ENCODE peak calls at places on chromosomes 13 and 19, in seven cellular contexts. One of them, this sample, is unnamed.

GRCh38 chr13:23790591-23791170 is 98.5 kb downstream of the MIPEP start:
- DNase-seq in bronchial epithelial cell: no peak
- DNase-seq in AG04450: no peak
- DNase-seq in epithelial cell of esophagus: no peak
- DNase-seq in right atrium auricular region: no peak
- DNase-seq in activated B cell treated with CpG ODN at 0.5 μM for 24 hours: no peak
- DNase-seq in neural crest cell: no peak
- DNase-seq in this sample: peak

GRCh38 chr13:40662866-40663265 is 3.6 kb downstream of the FOXO1 start:
- DNase-seq in right atrium auricular region: no peak
- DNase-seq in epithelial cell of esophagus: peak
- DNase-seq in neural crest cell: no peak
- DNase-seq in bronchial epithelial cell: no peak
- DNase-seq in activated B cell treated with CpG ODN at 0.5 μM for 24 hours: no peak
- DNase-seq in AG04450: no peak
- DNase-seq in this sample: no peak

GRCh38 chr19:4582980-4583842 is 23.7 kb upstream of the SEMA6B start:
- DNase-seq in neural crest cell: no peak
- DNase-seq in bronchial epithelial cell: no peak
- DNase-seq in activated B cell treated with CpG ODN at 0.5 μM for 24 hours: no peak
- DNase-seq in AG04450: no peak
- DNase-seq in epithelial cell of esophagus: no peak
- DNase-seq in right atrium auricular region: no peak
- DNase-seq in this sample: no peak

GRCh38 chr13:111344471-111345191 is 24.2 kb downstream of the TEX29 start:
- DNase-seq in neural crest cell: peak
- DNase-seq in epithelial cell of esophagus: peak
- DNase-seq in right atrium auricular region: peak
- DNase-seq in AG04450: peak
- DNase-seq in activated B cell treated with CpG ODN at 0.5 μM for 24 hours: no peak
- DNase-seq in bronchial epithelial cell: peak
- DNase-seq in this sample: peak

GRCh38 chr13:110271313-110271712 is 35.6 kb downstream of the COL4A1 start:
- DNase-seq in bronchial epithelial cell: no peak
- DNase-seq in AG04450: no peak
- DNase-seq in right atrium auricular region: peak
- DNase-seq in neural crest cell: no peak
- DNase-seq in epithelial cell of esophagus: no peak
- DNase-seq in activated B cell treated with CpG ODN at 0.5 μM for 24 hours: no peak
- DNase-seq in this sample: no peak

GRCh38 chr19:30070198-30070969 is 128.3 kb downstream of the URI1 start:
- DNase-seq in neural crest cell: no peak
- DNase-seq in bronchial epithelial cell: no peak
- DNase-seq in activated B cell treated with CpG ODN at 0.5 μM for 24 hours: no peak
- DNase-seq in AG04450: no peak
- DNase-seq in epithelial cell of esophagus: no peak
- DNase-seq in right atrium auricular region: no peak
- DNase-seq in this sample: no peak

GRCh38 chr19:3358919-3359849 is 7.2 kb upstream of the NFIC start:
- DNase-seq in AG04450: no peak
- DNase-seq in activated B cell treated with CpG ODN at 0.5 μM for 24 hours: peak
- DNase-seq in epithelial cell of esophagus: peak
- DNase-seq in bronchial epithelial cell: no peak
- DNase-seq in right atrium auricular region: no peak
- DNase-seq in neural crest cell: no peak
- DNase-seq in this sample: no peak

GRCh38 chr19:41548954-41549688 is 26.8 kb upstream of the CEACAM21 start:
- DNase-seq in neural crest cell: peak
- DNase-seq in AG04450: no peak
- DNase-seq in activated B cell treated with CpG ODN at 0.5 μM for 24 hours: no peak
- DNase-seq in epithelial cell of esophagus: no peak
- DNase-seq in right atrium auricular region: no peak
- DNase-seq in bronchial epithelial cell: no peak
- DNase-seq in this sample: no peak

GRCh38 chr13:93963266-93964131 is 516.0 kb downstream of the DCT start:
- DNase-seq in AG04450: no peak
- DNase-seq in bronchial epithelial cell: peak
- DNase-seq in neural crest cell: no peak
- DNase-seq in activated B cell treated with CpG ODN at 0.5 μM for 24 hours: no peak
- DNase-seq in epithelial cell of esophagus: peak
- DNase-seq in right atrium auricular region: no peak
- DNase-seq in this sample: peak

GRCh38 chr13:103299079-103299478 is 232.9 kb upstream of the SLC10A2 start:
- DNase-seq in bronchial epithelial cell: no peak
- DNase-seq in activated B cell treated with CpG ODN at 0.5 μM for 24 hours: no peak
- DNase-seq in epithelial cell of esophagus: no peak
- DNase-seq in neural crest cell: no peak
- DNase-seq in right atrium auricular region: no peak
- DNase-seq in AG04450: no peak
- DNase-seq in this sample: no peak

GRCh38 chr13:111974065-111974640 is 92.8 kb upstream of the SOX1 start:
- DNase-seq in AG04450: no peak
- DNase-seq in right atrium auricular region: no peak
- DNase-seq in neural crest cell: no peak
- DNase-seq in activated B cell treated with CpG ODN at 0.5 μM for 24 hours: no peak
- DNase-seq in bronchial epithelial cell: no peak
- DNase-seq in epithelial cell of esophagus: no peak
- DNase-seq in this sample: no peak

GRCh38 chr13:45331981-45332830 is 8.8 kb downstream of the TPT1 start:
- DNase-seq in right atrium auricular region: peak
- DNase-seq in activated B cell treated with CpG ODN at 0.5 μM for 24 hours: no peak
- DNase-seq in neural crest cell: no peak
- DNase-seq in AG04450: no peak
- DNase-seq in bronchial epithelial cell: peak
- DNase-seq in epithelial cell of esophagus: peak
- DNase-seq in this sample: peak

GRCh38 chr13:110759710-110760109 is 46.2 kb downstream of the ING1 start:
- DNase-seq in right atrium auricular region: no peak
- DNase-seq in neural crest cell: no peak
- DNase-seq in epithelial cell of esophagus: peak
- DNase-seq in AG04450: no peak
- DNase-seq in activated B cell treated with CpG ODN at 0.5 μM for 24 hours: no peak
- DNase-seq in bronchial epithelial cell: peak
- DNase-seq in this sample: peak

GRCh38 chr19:55913643-55914268 is 18.4 kb downstream of the NLRP13 start:
- DNase-seq in AG04450: no peak
- DNase-seq in activated B cell treated with CpG ODN at 0.5 μM for 24 hours: no peak
- DNase-seq in right atrium auricular region: peak
- DNase-seq in bronchial epithelial cell: no peak
- DNase-seq in epithelial cell of esophagus: no peak
- DNase-seq in neural crest cell: no peak
- DNase-seq in this sample: no peak

GRCh38 chr19:43675906-43676305 is 5.9 kb upstream of the PLAUR start:
- DNase-seq in bronchial epithelial cell: no peak
- DNase-seq in right atrium auricular region: no peak
- DNase-seq in activated B cell treated with CpG ODN at 0.5 μM for 24 hours: no peak
- DNase-seq in AG04450: no peak
- DNase-seq in neural crest cell: no peak
- DNase-seq in epithelial cell of esophagus: no peak
- DNase-seq in this sample: no peak

GRCh38 chr13:73695325-73695724 is 438.9 kb downstream of the KLF12 start:
- DNase-seq in neural crest cell: no peak
- DNase-seq in bronchial epithelial cell: no peak
- DNase-seq in right atrium auricular region: no peak
- DNase-seq in epithelial cell of esophagus: no peak
- DNase-seq in AG04450: no peak
- DNase-seq in activated B cell treated with CpG ODN at 0.5 μM for 24 hours: no peak
- DNase-seq in this sample: no peak

GRCh38 chr13:32081591-32081990 is 50.0 kb downstream of the FRY start:
- DNase-seq in epithelial cell of esophagus: no peak
- DNase-seq in bronchial epithelial cell: no peak
- DNase-seq in right atrium auricular region: no peak
- DNase-seq in AG04450: no peak
- DNase-seq in neural crest cell: no peak
- DNase-seq in activated B cell treated with CpG ODN at 0.5 μM for 24 hours: no peak
- DNase-seq in this sample: no peak

GRCh38 chr13:44565881-44566280 is 10.2 kb downstream of the TSC22D1 start:
- DNase-seq in bronchial epithelial cell: no peak
- DNase-seq in epithelial cell of esophagus: no peak
- DNase-seq in activated B cell treated with CpG ODN at 0.5 μM for 24 hours: no peak
- DNase-seq in neural crest cell: no peak
- DNase-seq in right atrium auricular region: no peak
- DNase-seq in AG04450: no peak
- DNase-seq in this sample: peak

GRCh38 chr19:30711296-30711695 is 339.1 kb downstream of the ZNF536 start:
- DNase-seq in bronchial epithelial cell: no peak
- DNase-seq in right atrium auricular region: no peak
- DNase-seq in neural crest cell: no peak
- DNase-seq in AG04450: no peak
- DNase-seq in activated B cell treated with CpG ODN at 0.5 μM for 24 hours: no peak
- DNase-seq in epithelial cell of esophagus: no peak
- DNase-seq in this sample: no peak

GRCh38 chr13:52001120-52001731 is 10.0 kb downstream of the ATP7B start:
- DNase-seq in epithelial cell of esophagus: peak
- DNase-seq in bronchial epithelial cell: peak
- DNase-seq in AG04450: peak
- DNase-seq in neural crest cell: no peak
- DNase-seq in right atrium auricular region: no peak
- DNase-seq in activated B cell treated with CpG ODN at 0.5 μM for 24 hours: no peak
- DNase-seq in this sample: peak

GRCh38 chr13:31001647-31002046 is 69.2 kb downstream of the TEX26 start:
- DNase-seq in activated B cell treated with CpG ODN at 0.5 μM for 24 hours: no peak
- DNase-seq in AG04450: no peak
- DNase-seq in bronchial epithelial cell: peak
- DNase-seq in epithelial cell of esophagus: peak
- DNase-seq in neural crest cell: no peak
- DNase-seq in right atrium auricular region: no peak
- DNase-seq in this sample: peak

GRCh38 chr13:112588490-112589297 is 741 bp upstream of the TUBGCP3 start:
- DNase-seq in epithelial cell of esophagus: no peak
- DNase-seq in AG04450: no peak
- DNase-seq in right atrium auricular region: no peak
- DNase-seq in bronchial epithelial cell: no peak
- DNase-seq in activated B cell treated with CpG ODN at 0.5 μM for 24 hours: no peak
- DNase-seq in neural crest cell: no peak
- DNase-seq in this sample: no peak

GRCh38 chr13:77831870-77832269 is 86.8 kb downstream of the EDNRB start:
- DNase-seq in neural crest cell: no peak
- DNase-seq in epithelial cell of esophagus: no peak
- DNase-seq in bronchial epithelial cell: no peak
- DNase-seq in right atrium auricular region: no peak
- DNase-seq in AG04450: no peak
- DNase-seq in activated B cell treated with CpG ODN at 0.5 μM for 24 hours: no peak
- DNase-seq in this sample: no peak

GRCh38 chr13:77828815-77829214 is 89.8 kb downstream of the EDNRB start:
- DNase-seq in AG04450: no peak
- DNase-seq in epithelial cell of esophagus: no peak
- DNase-seq in neural crest cell: no peak
- DNase-seq in bronchial epithelial cell: no peak
- DNase-seq in right atrium auricular region: no peak
- DNase-seq in activated B cell treated with CpG ODN at 0.5 μM for 24 hours: no peak
- DNase-seq in this sample: no peak

GRCh38 chr13:77832339-77833100 is 86.1 kb downstream of the EDNRB start:
- DNase-seq in neural crest cell: no peak
- DNase-seq in AG04450: no peak
- DNase-seq in right atrium auricular region: no peak
- DNase-seq in activated B cell treated with CpG ODN at 0.5 μM for 24 hours: no peak
- DNase-seq in epithelial cell of esophagus: no peak
- DNase-seq in bronchial epithelial cell: no peak
- DNase-seq in this sample: peak

GRCh38 chr13:77827350-77827749 is 91.3 kb downstream of the EDNRB start:
- DNase-seq in neural crest cell: no peak
- DNase-seq in activated B cell treated with CpG ODN at 0.5 μM for 24 hours: no peak
- DNase-seq in AG04450: no peak
- DNase-seq in epithelial cell of esophagus: no peak
- DNase-seq in bronchial epithelial cell: no peak
- DNase-seq in right atrium auricular region: no peak
- DNase-seq in this sample: no peak

GRCh38 chr13:77829963-77830362 is 88.7 kb downstream of the EDNRB start:
- DNase-seq in bronchial epithelial cell: no peak
- DNase-seq in epithelial cell of esophagus: no peak
- DNase-seq in right atrium auricular region: no peak
- DNase-seq in neural crest cell: no peak
- DNase-seq in activated B cell treated with CpG ODN at 0.5 μM for 24 hours: no peak
- DNase-seq in AG04450: no peak
- DNase-seq in this sample: no peak
- TF ChIP-seq CTCF in bronchial epithelial cell: no peak
- TF ChIP-seq CTCF in epithelial cell of esophagus: no peak
- TF ChIP-seq CTCF in right atrium auricular region: no peak
- TF ChIP-seq CTCF in neural crest cell: no peak
- TF ChIP-seq CTCF in activated B cell treated with CpG ODN at 0.5 μM for 24 hours: no peak
- TF ChIP-seq CTCF in AG04450: no peak
- TF ChIP-seq CTCF in this sample: no peak

GRCh38 chr19:18468930-18469244 is 31.0 kb upstream of the ISYNA1 start:
- DNase-seq in bronchial epithelial cell: no peak
- DNase-seq in neural crest cell: no peak
- DNase-seq in activated B cell treated with CpG ODN at 0.5 μM for 24 hours: no peak
- DNase-seq in AG04450: no peak
- DNase-seq in epithelial cell of esophagus: no peak
- DNase-seq in right atrium auricular region: no peak
- DNase-seq in this sample: no peak

GRCh38 chr19:18469245-18470107 is 31.5 kb upstream of the ISYNA1 start:
- DNase-seq in right atrium auricular region: peak
- DNase-seq in AG04450: no peak
- DNase-seq in bronchial epithelial cell: no peak
- DNase-seq in activated B cell treated with CpG ODN at 0.5 μM for 24 hours: peak
- DNase-seq in epithelial cell of esophagus: peak
- DNase-seq in neural crest cell: peak
- DNase-seq in this sample: peak

GRCh38 chr19:18470787-18471186 is 32.9 kb upstream of the ISYNA1 start:
- DNase-seq in AG04450: no peak
- DNase-seq in activated B cell treated with CpG ODN at 0.5 μM for 24 hours: no peak
- DNase-seq in epithelial cell of esophagus: no peak
- DNase-seq in neural crest cell: no peak
- DNase-seq in bronchial epithelial cell: no peak
- DNase-seq in right atrium auricular region: no peak
- DNase-seq in this sample: no peak

GRCh38 chr19:18468517-18468916 is 30.6 kb upstream of the ISYNA1 start:
- DNase-seq in activated B cell treated with CpG ODN at 0.5 μM for 24 hours: no peak
- DNase-seq in AG04450: no peak
- DNase-seq in right atrium auricular region: no peak
- DNase-seq in neural crest cell: no peak
- DNase-seq in epithelial cell of esophagus: no peak
- DNase-seq in bronchial epithelial cell: no peak
- DNase-seq in this sample: no peak

GRCh38 chr19:18470153-18470552 is 32.2 kb upstream of the ISYNA1 start:
- DNase-seq in AG04450: no peak
- DNase-seq in neural crest cell: peak
- DNase-seq in activated B cell treated with CpG ODN at 0.5 μM for 24 hours: no peak
- DNase-seq in epithelial cell of esophagus: no peak
- DNase-seq in bronchial epithelial cell: no peak
- DNase-seq in right atrium auricular region: no peak
- DNase-seq in this sample: peak
- TF ChIP-seq CTCF in AG04450: peak
- TF ChIP-seq CTCF in neural crest cell: peak
- TF ChIP-seq CTCF in activated B cell treated with CpG ODN at 0.5 μM for 24 hours: no peak
- TF ChIP-seq CTCF in epithelial cell of esophagus: peak
- TF ChIP-seq CTCF in bronchial epithelial cell: peak
- TF ChIP-seq CTCF in right atrium auricular region: peak
- TF ChIP-seq CTCF in this sample: peak

GRCh38 chr13:90968510-90968909 is 379.0 kb upstream of the MIR17HG start:
- DNase-seq in right atrium auricular region: no peak
- DNase-seq in bronchial epithelial cell: peak
- DNase-seq in activated B cell treated with CpG ODN at 0.5 μM for 24 hours: no peak
- DNase-seq in epithelial cell of esophagus: peak
- DNase-seq in AG04450: no peak
- DNase-seq in neural crest cell: peak
- DNase-seq in this sample: no peak
- TF ChIP-seq CTCF in right atrium auricular region: peak
- TF ChIP-seq CTCF in bronchial epithelial cell: peak
- TF ChIP-seq CTCF in activated B cell treated with CpG ODN at 0.5 μM for 24 hours: no peak
- TF ChIP-seq CTCF in epithelial cell of esophagus: peak
- TF ChIP-seq CTCF in AG04450: no peak
- TF ChIP-seq CTCF in neural crest cell: peak
- TF ChIP-seq CTCF in this sample: no peak

GRCh38 chr19:31882709-31883108 is 462.7 kb upstream of the ZNF507 start:
- DNase-seq in bronchial epithelial cell: no peak
- DNase-seq in neural crest cell: no peak
- DNase-seq in AG04450: no peak
- DNase-seq in epithelial cell of esophagus: no peak
- DNase-seq in activated B cell treated with CpG ODN at 0.5 μM for 24 hours: no peak
- DNase-seq in right atrium auricular region: no peak
- DNase-seq in this sample: no peak
- TF ChIP-seq CTCF in bronchial epithelial cell: no peak
- TF ChIP-seq CTCF in neural crest cell: no peak
- TF ChIP-seq CTCF in AG04450: no peak
- TF ChIP-seq CTCF in epithelial cell of esophagus: no peak
- TF ChIP-seq CTCF in activated B cell treated with CpG ODN at 0.5 μM for 24 hours: no peak
- TF ChIP-seq CTCF in right atrium auricular region: no peak
- TF ChIP-seq CTCF in this sample: no peak